ENCODE peak calls at places on chromosome 4, in four cellular contexts. One of them, this sample, is unnamed. For H3K27me3, the result is how much of the 10 kb centered on the place peaks cover.

GRCh38 chr4:82802906-82803305 is 4.3 kb upstream of the SCD5 start:
- DNase-seq in PC-9: no peak
- DNase-seq in mesenchymal stem cell: no peak
- DNase-seq in mammary epithelial cell: no peak
- DNase-seq in this sample: no peak

GRCh38 chr4:128908735-128909134 is 99.2 kb downstream of the JADE1 start:
- DNase-seq in mesenchymal stem cell: peak
- DNase-seq in PC-9: no peak
- DNase-seq in mammary epithelial cell: no peak
- DNase-seq in this sample: peak

GRCh38 chr4:19776021-19776459 is 475.7 kb upstream of the SLIT2 start:
- DNase-seq in PC-9: peak
- DNase-seq in mesenchymal stem cell: peak
- DNase-seq in mammary epithelial cell: peak
- DNase-seq in this sample: peak

GRCh38 chr4:2834001-2834921 is 9.4 kb upstream of the ADD1 start:
- DNase-seq in mammary epithelial cell: no peak
- DNase-seq in mesenchymal stem cell: no peak
- DNase-seq in PC-9: no peak
- DNase-seq in this sample: no peak

GRCh38 chr4:15341733-15342300 is 86.0 kb upstream of the C1QTNF7 start:
- DNase-seq in mammary epithelial cell: no peak
- DNase-seq in mesenchymal stem cell: no peak
- DNase-seq in PC-9: no peak
- DNase-seq in this sample: no peak

GRCh38 chr4:138910914-138911336 is 104.7 kb upstream of the NOCT start:
- DNase-seq in mammary epithelial cell: peak
- DNase-seq in PC-9: peak
- DNase-seq in mesenchymal stem cell: peak
- DNase-seq in this sample: peak

GRCh38 chr4:48908687-48909086 is 2.1 kb upstream of the OCIAD2 start:
- DNase-seq in mammary epithelial cell: no peak
- DNase-seq in PC-9: no peak
- DNase-seq in mesenchymal stem cell: no peak
- DNase-seq in this sample: no peak

GRCh38 chr4:185896832-185897475 is 85.0 kb upstream of the SORBS2 start:
- DNase-seq in mesenchymal stem cell: no peak
- DNase-seq in mammary epithelial cell: no peak
- DNase-seq in PC-9: peak
- DNase-seq in this sample: no peak

GRCh38 chr4:54971474-54971950 is 153.9 kb downstream of the KDR start:
- DNase-seq in mammary epithelial cell: peak
- DNase-seq in mesenchymal stem cell: peak
- DNase-seq in PC-9: no peak
- DNase-seq in this sample: peak

GRCh38 chr4:88659061-88659889 is 38.4 kb downstream of the NAP1L5 start:
- DNase-seq in mammary epithelial cell: peak
- DNase-seq in mesenchymal stem cell: peak
- DNase-seq in PC-9: peak
- DNase-seq in this sample: peak

GRCh38 chr4:62301500-62301899 is 1101.4 kb downstream of the ADGRL3 start:
- DNase-seq in mesenchymal stem cell: no peak
- DNase-seq in mammary epithelial cell: no peak
- DNase-seq in PC-9: no peak
- DNase-seq in this sample: no peak
- H2AFZ ChIP-seq in mesenchymal stem cell: no peak
- H2AFZ ChIP-seq in mammary epithelial cell: no peak
- H2AFZ ChIP-seq in PC-9: no peak
- H2AFZ ChIP-seq in this sample: no peak

DNA sequence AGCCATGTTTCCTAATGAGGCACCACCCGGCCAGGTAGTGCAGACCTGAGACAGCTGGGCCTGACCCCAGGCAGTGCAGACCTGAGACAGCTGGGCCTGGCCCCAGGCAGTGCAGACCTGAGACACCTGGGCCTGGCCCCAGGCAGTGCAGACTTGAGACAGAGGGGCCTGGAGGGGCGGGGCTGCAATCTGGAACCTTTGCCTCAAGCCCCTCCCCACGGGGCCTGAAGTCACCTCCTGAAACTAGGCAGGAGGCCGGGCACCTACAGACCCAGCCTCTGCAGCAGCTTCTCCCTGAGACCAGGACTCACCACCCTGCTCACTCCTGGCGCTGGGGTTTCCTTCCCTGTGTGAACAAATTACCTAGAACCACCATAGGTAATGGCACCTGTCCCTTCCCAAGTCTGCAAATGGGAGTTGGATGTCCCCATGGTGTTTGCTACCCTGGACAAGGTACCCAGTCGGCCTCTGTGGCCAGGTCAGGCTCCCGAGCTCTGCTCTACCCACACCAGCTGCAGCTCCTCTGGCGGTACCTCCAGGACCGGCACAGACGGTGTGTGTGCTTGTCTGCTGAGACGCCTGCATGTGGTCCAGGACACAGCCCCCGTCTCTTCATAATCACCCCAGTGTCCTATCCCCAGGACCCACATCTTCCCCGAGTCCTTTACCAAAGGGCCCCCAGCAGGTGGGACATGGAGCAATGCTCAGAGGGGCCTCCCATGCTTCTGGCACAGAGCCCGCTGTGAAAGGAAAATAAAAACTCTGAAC is 53.1 kb upstream of the C4orf50 start:
- DNase-seq in mammary epithelial cell: no peak
- DNase-seq in mesenchymal stem cell: no peak
- DNase-seq in PC-9: no peak
- DNase-seq in this sample: no peak
- H3K4me2 ChIP-seq in mammary epithelial cell: no peak
- H3K4me2 ChIP-seq in mesenchymal stem cell: no peak
- H3K4me2 ChIP-seq in PC-9: no peak
- H3K4me2 ChIP-seq in this sample: no peak

GRCh38 chr4:111941957-111942356 is 203.3 kb upstream of the FAM241A start:
- DNase-seq in mesenchymal stem cell: no peak
- DNase-seq in mammary epithelial cell: no peak
- DNase-seq in PC-9: no peak
- DNase-seq in this sample: no peak
- H3K27me3 ChIP-seq in mesenchymal stem cell: under half
- H3K27me3 ChIP-seq in mammary epithelial cell: under half
- H3K27me3 ChIP-seq in PC-9: under half
- H3K27me3 ChIP-seq in this sample: under half

DNA sequence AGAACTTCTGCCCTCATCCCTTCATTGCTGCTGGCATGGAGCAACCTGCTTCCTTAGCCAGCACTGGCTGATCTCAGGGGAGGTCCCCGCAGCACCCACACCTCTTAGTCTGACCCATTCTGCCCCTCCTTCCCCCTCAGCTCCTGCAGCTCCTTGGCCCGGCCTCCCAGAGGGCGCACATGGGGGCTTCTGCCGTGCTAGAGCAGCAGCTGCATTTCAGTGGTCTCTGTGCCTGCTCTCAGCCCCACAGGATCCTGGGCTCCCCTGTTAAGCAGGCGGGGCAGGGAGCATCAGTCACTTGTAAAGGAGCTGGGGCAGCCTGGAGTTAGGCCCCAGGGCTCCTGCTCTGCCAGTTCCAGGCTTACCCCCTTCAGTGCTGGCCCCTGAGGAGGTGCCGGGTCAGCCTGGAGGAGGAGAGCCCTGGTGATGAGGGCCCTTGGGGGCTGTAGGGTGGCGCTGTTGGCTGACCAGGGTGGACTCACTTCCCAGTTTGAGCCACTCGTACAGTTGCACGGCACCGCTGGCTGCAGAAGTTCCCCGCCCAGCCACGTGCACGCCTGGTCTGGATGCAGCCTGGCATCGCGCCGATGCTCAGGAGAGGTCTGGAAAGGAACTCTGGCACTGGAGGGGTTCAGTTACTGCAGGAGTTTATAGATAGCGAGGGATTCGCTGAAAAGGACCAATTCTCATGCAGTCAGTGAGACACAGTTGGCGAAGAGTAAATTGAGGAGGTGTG is 85.1 kb upstream of the PSAPL1 start:
- DNase-seq in PC-9: no peak
- DNase-seq in mammary epithelial cell: no peak
- DNase-seq in mesenchymal stem cell: no peak
- DNase-seq in this sample: no peak
- H2AFZ ChIP-seq in PC-9: no peak
- H2AFZ ChIP-seq in mammary epithelial cell: no peak
- H2AFZ ChIP-seq in mesenchymal stem cell: no peak
- H2AFZ ChIP-seq in this sample: no peak

DNA sequence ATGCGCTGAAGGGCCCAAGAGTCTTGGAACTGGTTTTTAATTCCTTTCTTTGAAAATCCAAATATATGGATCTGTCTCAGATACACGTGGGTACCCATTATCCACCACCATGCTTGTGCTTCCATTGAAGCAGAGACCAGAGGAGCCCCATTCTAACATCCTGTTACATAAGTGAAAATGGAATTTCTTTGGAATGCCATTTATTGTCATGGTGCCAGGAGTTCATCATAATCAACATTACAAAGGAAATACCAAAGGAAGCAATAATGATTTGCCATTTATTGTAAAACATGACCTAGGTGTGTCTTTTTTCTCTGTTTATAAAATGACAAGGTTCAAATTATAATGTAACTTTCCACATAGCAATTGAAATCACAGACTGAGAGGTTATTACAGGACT is 61.7 kb downstream of the PALLD start:
- DNase-seq in PC-9: no peak
- DNase-seq in mesenchymal stem cell: no peak
- DNase-seq in mammary epithelial cell: no peak
- DNase-seq in this sample: peak
- H3K4me2 ChIP-seq in PC-9: no peak
- H3K4me2 ChIP-seq in mesenchymal stem cell: no peak
- H3K4me2 ChIP-seq in mammary epithelial cell: peak
- H3K4me2 ChIP-seq in this sample: no peak

GRCh38 chr4:144645621-144646522 is at the start of gene HHIP:
- DNase-seq in mesenchymal stem cell: peak
- DNase-seq in mammary epithelial cell: peak
- DNase-seq in PC-9: no peak
- DNase-seq in this sample: peak

GRCh38 chr4:144646523-144647094 is 653 bp downstream of the HHIP start:
- DNase-seq in mesenchymal stem cell: peak
- DNase-seq in mammary epithelial cell: peak
- DNase-seq in PC-9: no peak
- DNase-seq in this sample: peak

GRCh38 chr4:144647095-144647959 is 1.4 kb downstream of the HHIP start:
- DNase-seq in mammary epithelial cell: no peak
- DNase-seq in mesenchymal stem cell: peak
- DNase-seq in PC-9: no peak
- DNase-seq in this sample: peak

GRCh38 chr4:144644368-144645101 is 1.4 kb upstream of the HHIP start:
- DNase-seq in PC-9: no peak
- DNase-seq in mammary epithelial cell: no peak
- DNase-seq in mesenchymal stem cell: no peak
- DNase-seq in this sample: no peak

GRCh38 chr4:144645102-144645469 is 870 bp upstream of the HHIP start:
- DNase-seq in PC-9: no peak
- DNase-seq in mesenchymal stem cell: no peak
- DNase-seq in mammary epithelial cell: no peak
- DNase-seq in this sample: peak
- H3K27me3 ChIP-seq in PC-9: under half
- H3K27me3 ChIP-seq in mesenchymal stem cell: under half
- H3K27me3 ChIP-seq in mammary epithelial cell: under half
- H3K27me3 ChIP-seq in this sample: under half

GRCh38 chr4:1766336-1767057 is 26.6 kb upstream of the FGFR3 start:
- DNase-seq in PC-9: peak
- DNase-seq in mesenchymal stem cell: no peak
- DNase-seq in mammary epithelial cell: no peak
- DNase-seq in this sample: no peak
- H2AFZ ChIP-seq in PC-9: no peak
- H2AFZ ChIP-seq in mesenchymal stem cell: no peak
- H2AFZ ChIP-seq in mammary epithelial cell: no peak
- H2AFZ ChIP-seq in this sample: no peak

GRCh38 chr4:100287569-100287968 is 97.3 kb upstream of the DDIT4L start:
- DNase-seq in PC-9: no peak
- DNase-seq in mesenchymal stem cell: no peak
- DNase-seq in mammary epithelial cell: no peak
- DNase-seq in this sample: no peak

GRCh38 chr4:100289980-100290379 is 99.7 kb upstream of the DDIT4L start:
- DNase-seq in mammary epithelial cell: no peak
- DNase-seq in mesenchymal stem cell: no peak
- DNase-seq in PC-9: no peak
- DNase-seq in this sample: no peak

GRCh38 chr4:100288167-100288566 is 97.9 kb upstream of the DDIT4L start:
- DNase-seq in PC-9: no peak
- DNase-seq in mesenchymal stem cell: peak
- DNase-seq in mammary epithelial cell: peak
- DNase-seq in this sample: peak

GRCh38 chr4:100289530-100289888 is 99.2 kb upstream of the DDIT4L start:
- DNase-seq in mesenchymal stem cell: no peak
- DNase-seq in PC-9: no peak
- DNase-seq in mammary epithelial cell: peak
- DNase-seq in this sample: peak

GRCh38 chr4:100288811-100289529 is 98.7 kb upstream of the DDIT4L start:
- DNase-seq in PC-9: no peak
- DNase-seq in mesenchymal stem cell: peak
- DNase-seq in mammary epithelial cell: peak
- DNase-seq in this sample: no peak
- H3K4me2 ChIP-seq in PC-9: no peak
- H3K4me2 ChIP-seq in mesenchymal stem cell: no peak
- H3K4me2 ChIP-seq in mammary epithelial cell: no peak
- H3K4me2 ChIP-seq in this sample: no peak

DNA sequence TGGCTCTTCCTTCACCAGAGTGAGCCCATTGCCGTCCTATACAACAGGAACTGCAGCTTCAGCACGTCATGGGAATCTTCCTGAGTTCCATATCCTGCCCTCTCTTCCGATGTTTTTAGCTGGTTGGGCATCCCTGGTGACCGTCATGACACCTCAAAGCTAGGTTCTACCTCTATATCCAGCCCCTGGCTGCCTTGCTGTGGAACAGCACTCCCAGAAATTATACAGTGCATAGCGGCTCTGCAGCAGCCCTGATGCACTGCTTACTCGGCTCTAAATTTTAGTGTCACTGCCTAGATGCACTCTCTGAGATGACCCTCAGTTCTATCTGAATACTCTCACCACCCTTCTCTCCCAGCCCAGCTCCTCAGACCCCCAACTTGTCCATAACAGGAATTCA is 44.3 kb downstream of the ARHGEF38 start:
- DNase-seq in PC-9: no peak
- DNase-seq in mammary epithelial cell: no peak
- DNase-seq in mesenchymal stem cell: no peak
- DNase-seq in this sample: no peak
- H3K27me3 ChIP-seq in PC-9: under half
- H3K27me3 ChIP-seq in mammary epithelial cell: under half
- H3K27me3 ChIP-seq in mesenchymal stem cell: under half
- H3K27me3 ChIP-seq in this sample: under half